ENCODE peak calls at places on chromosomes 1 and 21, in ten cellular contexts. D is CD4-positive, alpha-beta T cell; U is gastrocnemius medialis; O is neural crest cell; Y is AG09319; K is hepatocyte; I is left ventricle myocardium inferior; T is mesothelial cell of epicardium; V is CD8-positive, alpha-beta T cell; P is epithelial cell of esophagus. W is an unnamed sample.

GRCh38 chr1:204299828-204300365 is 59.8 kb downstream of the PLEKHA6 start:
- DNase-seq in K (no peak), T (no peak), I (no peak), U (no peak), V (no peak), O (no peak), P (no peak), D (no peak), Y (no peak), W (no peak)

GRCh38 chr1:24770891-24771290 is 25.6 kb downstream of the CLIC4 start:
- DNase-seq in D (no peak), T (no peak), P (no peak), V (no peak), U (no peak), K (no peak), Y (no peak), I (no peak), O (no peak), W (no peak)

GRCh38 chr1:33268927-33269610 is 12.8 kb downstream of the ZNF362 start:
- DNase-seq in T (no peak), K (no peak), U (no peak), Y (no peak), P (no peak), O (no peak), I (no peak), V (no peak), D (no peak), W (no peak)

GRCh38 chr1:21655259-21655658 is 13.9 kb downstream of the RAP1GAP start:
- DNase-seq in D (no peak), K (no peak), T (no peak), P (no peak), O (no peak), I (no peak), Y (no peak), V (no peak), U (no peak), W (no peak)

GRCh38 chr21:35563885-35564451 is 496.4 kb downstream of the SETD4 start:
- DNase-seq in T (no peak), V (no peak), U (peak; percentile 5), I (peak; percentile 66), P (no peak), K (peak; percentile 59), O (no peak), D (no peak), Y (peak; percentile 87), W (no peak)

GRCh38 chr1:205452906-205453305 is 2.9 kb downstream of the BLACAT1 start:
- DNase-seq in Y (no peak), K (no peak), U (no peak), I (no peak), O (no peak), D (no peak), T (no peak), P (no peak), V (no peak), W (no peak)

GRCh38 chr1:94698341-94698740 is 121.8 kb upstream of the SLC44A3 start:
- DNase-seq in U (no peak), K (no peak), O (no peak), I (no peak), P (peak; percentile 28), T (no peak), Y (no peak), V (no peak), D (no peak), W (no peak)

GRCh38 chr1:8915446-8915845 is 30.2 kb upstream of the CA6 start:
- DNase-seq in P (no peak), V (no peak), I (no peak), T (no peak), D (no peak), Y (no peak), O (no peak), K (no peak), U (no peak), W (no peak)

DNA sequence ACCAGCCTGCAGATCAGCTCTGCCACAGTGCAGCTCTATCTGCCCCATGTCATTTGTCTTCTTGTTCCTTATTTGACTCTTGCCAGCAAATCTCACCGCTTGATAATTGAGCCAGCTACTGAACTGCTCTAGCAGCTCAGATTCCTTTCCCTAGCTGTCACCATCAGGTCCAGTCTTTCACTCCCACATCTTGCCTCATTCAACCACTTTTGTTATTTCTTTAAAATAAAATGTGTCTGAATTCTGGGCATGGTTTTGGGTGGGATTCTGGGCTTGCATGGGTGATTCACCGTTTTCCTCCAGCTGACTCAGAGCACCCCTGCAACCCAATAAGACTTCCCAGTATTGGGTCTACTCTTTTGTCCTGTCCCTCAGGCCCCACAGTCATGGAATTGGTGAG is 215.8 kb downstream of the DSCAM start:
- DNase-seq in Y (no peak), U (no peak), I (no peak), V (no peak), K (no peak), O (no peak), D (no peak), T (no peak), P (peak; percentile 26), W (no peak)
- TF ChIP-seq CTCF in Y (no peak), U (no peak), I (no peak), V (no peak), K (no peak), O (no peak), D (no peak), T (no peak), P (no peak), W (no peak)

GRCh38 chr21:45639206-45640000 is 4.1 kb upstream of the PCBP3 start:
- DNase-seq in P (no peak), K (no peak), V (no peak), Y (no peak), I (no peak), T (no peak), U (no peak), D (no peak), O (no peak), W (no peak)

GRCh38 chr21:45642122-45642813 is 1.3 kb upstream of the PCBP3 start:
- DNase-seq in I (no peak), Y (no peak), V (no peak), P (no peak), D (peak; percentile 22), U (no peak), K (peak; percentile 35), O (no peak), T (no peak), W (peak; percentile 33)

GRCh38 chr21:45641480-45642035 is 2.0 kb upstream of the PCBP3 start:
- DNase-seq in U (no peak), P (no peak), T (no peak), D (no peak), K (no peak), V (no peak), Y (no peak), O (no peak), I (no peak), W (no peak)

GRCh38 chr21:45640001-45640887 is 3.3 kb upstream of the PCBP3 start:
- DNase-seq in P (no peak), T (no peak), V (no peak), O (no peak), K (no peak), Y (no peak), I (no peak), U (no peak), D (no peak), W (no peak)

GRCh38 chr21:45640888-45641479 is 2.5 kb upstream of the PCBP3 start:
- DNase-seq in D (peak; percentile 31), Y (peak; percentile 5), U (no peak), T (no peak), V (no peak), K (peak; percentile 75), I (no peak), O (no peak), P (peak; percentile 19), W (no peak)
- TF ChIP-seq CTCF in D (no peak), Y (peak; percentile 20), U (no peak), T (no peak), V (no peak), K (peak; percentile 9), I (no peak), O (peak; percentile 20), P (no peak), W (no peak)

DNA sequence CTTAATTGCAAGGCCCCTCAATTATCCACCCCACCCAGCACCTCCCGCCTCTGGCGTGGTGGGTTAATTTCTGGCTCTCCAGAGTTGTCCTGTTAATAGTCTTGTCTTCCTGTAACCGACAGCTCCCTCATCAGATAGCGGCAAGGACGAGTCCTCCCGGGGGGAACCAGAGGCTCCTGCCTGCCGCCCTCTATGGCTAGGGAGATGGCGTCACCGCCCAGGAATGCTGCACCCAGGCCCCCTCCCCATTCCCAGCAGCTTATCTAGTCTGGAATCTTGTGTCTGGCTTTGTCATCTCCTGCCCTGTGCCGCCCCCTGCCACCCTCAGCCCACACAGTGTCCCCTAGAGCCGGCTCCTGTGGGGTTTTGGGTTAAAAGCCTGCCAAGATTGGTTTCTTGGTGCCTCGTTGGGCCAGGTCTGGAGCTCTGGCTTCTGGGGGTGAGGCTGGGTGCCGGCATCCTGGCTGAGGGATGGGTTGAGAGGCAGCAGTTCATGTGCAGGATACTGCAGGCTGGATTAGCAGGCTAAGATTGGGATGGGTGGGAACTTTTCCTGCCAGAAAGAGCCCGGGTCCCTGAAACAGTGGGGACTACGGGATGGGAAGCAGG is 48.8 kb downstream of the EDN2 start:
- DNase-seq in U (no peak), I (no peak), O (no peak), Y (no peak), T (peak; percentile 71), D (no peak), V (no peak), P (no peak), K (peak; percentile 71), W (no peak)
- TF ChIP-seq CTCF in U (no peak), I (no peak), O (no peak), Y (no peak), T (no peak), D (no peak), V (no peak), P (no peak), K (no peak), W (no peak)

GRCh38 chr1:42730002-42730401 is 10.0 kb downstream of the CLDN19 start:
- DNase-seq in U (no peak), P (no peak), V (no peak), K (no peak), D (no peak), O (no peak), T (no peak), I (no peak), Y (no peak), W (no peak)

GRCh38 chr1:42732126-42732680 is 7.8 kb downstream of the CLDN19 start:
- DNase-seq in T (no peak), O (no peak), I (no peak), Y (no peak), U (no peak), V (no peak), D (no peak), K (no peak), P (no peak), W (no peak)

GRCh38 chr1:42734201-42735035 is 5.6 kb downstream of the CLDN19 start:
- DNase-seq in O (no peak), I (no peak), Y (no peak), V (no peak), P (no peak), T (no peak), K (peak; percentile 46), D (no peak), U (no peak), W (no peak)

GRCh38 chr1:42733415-42734200 is 6.4 kb downstream of the CLDN19 start:
- DNase-seq in U (no peak), K (no peak), P (no peak), V (no peak), D (no peak), I (no peak), Y (no peak), T (no peak), O (no peak), W (no peak)

DNA sequence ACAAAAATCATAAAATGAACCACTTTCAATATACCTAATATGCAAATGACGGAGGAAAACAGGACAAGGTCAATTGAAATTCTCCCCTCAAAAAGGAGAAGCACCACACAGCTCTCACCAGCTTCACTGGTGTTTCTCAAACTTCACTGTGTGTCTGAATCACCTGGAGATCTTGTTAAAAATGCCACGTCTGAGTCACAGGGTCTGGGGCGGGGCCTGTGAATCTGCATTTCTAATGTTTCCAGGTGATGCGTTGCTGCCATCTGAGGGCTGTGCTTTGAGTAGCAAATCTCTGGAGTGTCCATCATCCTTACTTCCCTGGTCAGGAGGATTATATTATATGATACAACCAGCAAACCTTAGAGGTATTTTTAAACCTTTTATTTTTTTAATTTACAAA is 9.0 kb downstream of the CLDN19 start:
- DNase-seq in I (no peak), D (no peak), K (no peak), V (no peak), P (peak; percentile 74), T (no peak), Y (no peak), O (no peak), U (no peak), W (peak; percentile 21)
- TF ChIP-seq CTCF in I (no peak), D (no peak), K (peak; percentile 17), V (no peak), P (peak; percentile 43), T (no peak), Y (no peak), O (no peak), U (no peak), W (no peak)